ENCODE peak calls at places on chromosome 2, in six cellular contexts. F is HTR-8/SVneo, K is lower leg skin, V is Kasumi-1, Z is transverse colon, P is foreskin fibroblast. W is an unnamed sample.
A peak's percentile ranks its signal among the peaks of the same experiment; 100 is the strongest.

GRCh38 chr2:53520630-53520940 is 247.0 kb upstream of the CHAC2 start:
- DNase-seq in F (no peak), K (no peak), V (no peak), Z (no peak), P (no peak), W (no peak)

GRCh38 chr2:73897934-73898333 is 5.1 kb downstream of the ACTG2 start:
- DNase-seq in F (no peak), K (no peak), V (no peak), Z (peak; percentile 23), P (no peak), W (no peak)

GRCh38 chr2:159904565-159905281 is 106.7 kb upstream of the CD302 start:
- DNase-seq in F (no peak), K (peak; percentile 47), V (peak; percentile 94), Z (peak; percentile 90), P (peak; percentile 29), W (no peak)

GRCh38 chr2:179695486-179695885 is 165.9 kb downstream of the ZNF385B start:
- DNase-seq in F (no peak), K (no peak), V (no peak), Z (no peak), P (no peak), W (no peak)

GRCh38 chr2:43846140-43846793 is 7.5 kb downstream of the ABCG8 start:
- DNase-seq in F (no peak), K (no peak), V (no peak), Z (no peak), P (no peak), W (no peak)

GRCh38 chr2:26590960-26591618 is 50.1 kb downstream of the CIB4 start:
- DNase-seq in F (no peak), K (no peak), V (no peak), Z (no peak), P (no peak), W (no peak)

GRCh38 chr2:124668161-124668560 is 643.1 kb downstream of the CNTNAP5 start:
- DNase-seq in F (no peak), K (no peak), V (no peak), Z (no peak), P (no peak), W (no peak)

GRCh38 chr2:28591711-28592365 is 96.0 kb downstream of the PLB1 start:
- DNase-seq in F (no peak), K (no peak), V (no peak), Z (no peak), P (no peak), W (no peak)

GRCh38 chr2:9771481-9772017 is 71.7 kb upstream of the TAF1B start:
- DNase-seq in F (no peak), K (no peak), V (no peak), Z (no peak), P (peak; percentile 58), W (peak; percentile 49)

GRCh38 chr2:71605781-71606241 is 152.4 kb downstream of the DYSF start:
- DNase-seq in F (no peak), K (no peak), V (no peak), Z (no peak), P (no peak), W (no peak)

GRCh38 chr2:144268036-144268678 is 251.8 kb downstream of the ZEB2 start:
- DNase-seq in F (no peak), K (no peak), V (peak; percentile 39), Z (no peak), P (no peak), W (no peak)

GRCh38 chr2:232537079-232537478 is 2.4 kb upstream of the CHRNG start:
- DNase-seq in F (no peak), K (no peak), V (no peak), Z (no peak), P (no peak), W (no peak)

GRCh38 chr2:102069311-102069974 is 73.1 kb upstream of the IL1R1 start:
- DNase-seq in F (no peak), K (no peak), V (no peak), Z (no peak), P (no peak), W (no peak)

GRCh38 chr2:142601794-142602193 is 275.7 kb upstream of the KYNU start:
- DNase-seq in F (no peak), K (no peak), V (no peak), Z (no peak), P (no peak), W (no peak)